ENCODE peak calls at places on chromosomes 3 and 15, in eight cellular contexts. G is amygdala; K is DMS53; M is stimulated activated CD8-positive, alpha-beta memory T cell treated with anti-CD3 and anti-CD28 coated beads, Interleukin-12 subunit alpha, Interleukin-12 subunit beta, amount 100 ng/mL, for 4 hours; C is tibial nerve; Y is endothelial cell; R is left lobe of liver; L is tibial artery. W is an unnamed sample.

GRCh38 chr15:57220220-57220619 is 156.1 kb upstream of the CGNL1 start:
- DNase-seq in K (peak; percentile 43), C (no peak), L (no peak), Y (no peak), R (no peak), M (no peak), G (no peak), W (no peak)

GRCh38 chr3:30198162-30198561 is 408.2 kb upstream of the TGFBR2 start:
- DNase-seq in G (no peak), R (no peak), Y (no peak), K (peak; percentile 1), L (no peak), C (no peak), M (no peak), W (no peak)

GRCh38 chr15:79053894-79054293 is 36.7 kb downstream of the RASGRF1 start:
- DNase-seq in G (no peak), L (no peak), R (no peak), Y (no peak), M (no peak), K (no peak), C (no peak), W (no peak)

GRCh38 chr15:97966924-97967620 is 6.6 kb downstream of the ARRDC4 start:
- DNase-seq in M (no peak), Y (no peak), R (no peak), G (no peak), L (no peak), K (no peak), C (no peak), W (no peak)

GRCh38 chr3:176313426-176313825 is 883.9 kb downstream of the TBL1XR1 start:
- DNase-seq in C (no peak), M (no peak), K (no peak), R (no peak), G (no peak), Y (no peak), L (no peak), W (no peak)

GRCh38 chr3:5122741-5123706 is 932 bp downstream of the ARL8B start:
- DNase-seq in K (peak; percentile 15), M (no peak), G (peak; percentile 42), R (peak; percentile 69), Y (no peak), L (peak; percentile 70), C (peak; percentile 50), W (peak; percentile 36)

GRCh38 chr3:172577962-172578560 is 54.8 kb upstream of the TNFSF10 start:
- DNase-seq in K (no peak), C (no peak), Y (no peak), L (no peak), M (no peak), G (no peak), R (no peak), W (no peak)

GRCh38 chr3:196499061-196499460 is 4.5 kb downstream of the RNF168 start:
- DNase-seq in R (no peak), M (no peak), K (no peak), C (no peak), L (no peak), G (no peak), Y (no peak), W (no peak)

GRCh38 chr3:11509175-11510000 is 134.3 kb downstream of the VGLL4 start:
- DNase-seq in M (no peak), L (peak; percentile 93), G (peak; percentile 22), C (no peak), K (no peak), Y (no peak), R (peak; percentile 66), W (peak; percentile 68)

GRCh38 chr3:105714459-105714858 is 154.4 kb downstream of the CBLB start:
- DNase-seq in G (no peak), L (no peak), C (no peak), Y (no peak), K (no peak), R (no peak), M (no peak), W (no peak)

GRCh38 chr3:139941580-139941979 is 6.6 kb downstream of the CLSTN2 start:
- DNase-seq in K (peak; percentile 5), Y (no peak), L (no peak), R (no peak), G (no peak), M (no peak), C (no peak), W (no peak)

GRCh38 chr3:58667704-58668103 is 1.1 kb upstream of the FAM3D start:
- DNase-seq in K (no peak), Y (no peak), L (peak; percentile 24), C (no peak), R (no peak), G (no peak), M (no peak), W (no peak)

GRCh38 chr15:98966036-98966787 is 41.4 kb downstream of the PGPEP1L start:
- DNase-seq in M (no peak), R (no peak), K (no peak), Y (no peak), G (no peak), C (no peak), L (no peak), W (no peak)

GRCh38 chr3:38039899-38040261 is 872 bp downstream of the DLEC1 start:
- DNase-seq in R (peak; percentile 50), C (peak; percentile 56), L (peak; percentile 83), K (peak; percentile 23), G (peak; percentile 16), Y (no peak), M (no peak), W (peak; percentile 52)

GRCh38 chr15:101058735-101059134 is 139.6 kb downstream of the LRRK1 start:
- DNase-seq in K (no peak), L (peak; percentile 11), G (no peak), C (no peak), R (peak; percentile 31), M (no peak), Y (no peak), W (no peak)

GRCh38 chr3:184685646-184686045 is 26.2 kb downstream of the MAGEF1 start:
- DNase-seq in M (no peak), L (peak; percentile 13), C (no peak), K (no peak), G (no peak), R (no peak), Y (no peak), W (no peak)

GRCh38 chr3:98574157-98574556 is 19.3 kb downstream of the CPOX start:
- DNase-seq in Y (no peak), G (no peak), C (no peak), M (no peak), K (no peak), R (no peak), L (no peak), W (no peak)

W was measured in right lobe of liver.